ENCODE peak calls at places on chromosomes 7 and 10, in four cellular contexts. B, D, G and M are unnamed samples.

GRCh38 chr7:132601783-132602182 is 25.5 kb upstream of the PLXNA4 start:
- DNase-seq in B (no peak), D (no peak), G (no peak), M (no peak)

GRCh38 chr7:35652124-35652523 is 42.8 kb downstream of the HERPUD2 start:
- DNase-seq in B (no peak), D (no peak), G (no peak), M (no peak)

GRCh38 chr10:36994886-36995285 is 130.5 kb upstream of the ANKRD30A start:
- DNase-seq in B (no peak), D (no peak), G (no peak), M (no peak)

GRCh38 chr10:21526184-21526951 is 886 bp upstream of the SKIDA1 start:
- DNase-seq in B (peak; percentile 89), D (peak; percentile 93), G (peak; percentile 89), M (peak; percentile 93)

GRCh38 chr7:41915861-41916260 is 213.0 kb upstream of the INHBA start:
- DNase-seq in B (no peak), D (no peak), G (peak; percentile 36), M (no peak)

GRCh38 chr10:119701861-119702260 is 24.0 kb upstream of the INPP5F start:
- DNase-seq in B (no peak), D (no peak), G (peak; percentile 55), M (no peak)

GRCh38 chr7:81190997-81191747 is 272.3 kb upstream of the SEMA3C start:
- DNase-seq in B (peak; percentile 60), D (no peak), G (peak; percentile 74), M (no peak)

GRCh38 chr10:80171248-80171660 is 34.1 kb downstream of the ANXA11 start:
- DNase-seq in B (no peak), D (peak; percentile 57), G (no peak), M (peak; percentile 75)

GRCh38 chr10:69103784-69104183 is 15.9 kb downstream of the SRGN start:
- DNase-seq in B (no peak), D (no peak), G (no peak), M (no peak)

GRCh38 chr10:95741807-95742528 is 14.0 kb upstream of the ENTPD1 start:
- DNase-seq in B (no peak), D (no peak), G (peak; percentile 77), M (no peak)

DNA sequence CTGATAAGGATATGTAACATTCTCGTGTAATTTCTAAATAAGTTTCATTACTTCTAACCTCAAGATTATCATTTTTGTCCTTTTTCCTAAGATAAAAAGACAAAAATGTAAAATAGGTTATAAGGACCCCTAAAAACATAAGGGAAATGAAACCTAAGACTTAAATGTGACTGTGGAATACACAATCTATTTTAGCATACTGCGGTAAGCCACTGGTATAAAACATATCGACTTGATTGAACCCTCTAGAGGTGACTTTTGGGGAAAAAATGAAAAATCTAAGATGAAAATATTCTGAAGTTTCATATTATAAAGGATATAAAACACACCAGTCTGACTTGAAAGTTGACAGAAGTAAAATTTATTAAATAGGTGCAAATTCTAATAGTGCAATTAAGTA is 1.9 kb downstream of the NAMPT start:
- DNase-seq in B (no peak), D (no peak), G (no peak), M (no peak)
- H3K27ac ChIP-seq in B (peak overlapping the region; percentile 92), D (peak overlapping the region; percentile 24), G (no peak overlapping the region), M (peak overlapping the region; percentile 94)

DNA sequence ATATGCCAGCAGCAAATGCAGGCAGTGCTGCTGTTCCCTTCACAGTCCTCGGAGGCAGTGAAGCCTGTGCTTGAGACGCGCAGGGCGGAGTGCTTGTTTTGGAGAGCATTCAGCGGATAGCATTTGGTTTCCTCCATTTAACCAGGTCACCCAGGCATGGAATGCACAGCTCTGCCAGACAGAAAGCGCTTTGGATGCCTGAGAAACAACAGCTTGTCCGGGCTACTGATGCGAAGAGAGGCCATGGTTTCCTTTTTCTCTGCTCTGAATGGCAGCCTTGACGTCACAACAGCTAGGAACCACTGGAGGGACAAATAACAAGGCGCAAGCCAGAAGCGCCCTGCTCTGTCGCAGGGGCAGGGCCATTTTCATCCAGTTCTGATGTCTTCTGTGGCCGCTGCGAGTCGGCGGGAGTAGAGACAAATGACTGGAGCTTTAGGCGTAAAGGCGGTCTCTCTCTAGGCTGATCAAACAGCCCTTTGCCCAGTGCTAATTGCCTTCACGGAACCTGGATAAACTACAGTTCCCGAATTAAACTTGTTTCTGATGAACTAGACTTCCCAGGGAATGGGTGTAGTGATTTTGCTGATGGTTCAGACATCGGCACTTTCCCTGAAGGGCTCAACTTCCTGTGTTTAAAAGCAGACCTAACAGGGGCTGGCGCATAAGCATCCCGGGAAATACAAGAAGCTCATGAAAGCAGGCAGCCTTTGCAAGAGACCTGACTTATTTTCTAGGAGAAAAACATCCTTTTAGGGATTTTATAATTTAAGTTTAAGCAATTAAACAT is 187.6 kb upstream of the KLF14 start:
- DNase-seq in B (no peak), D (peak; percentile 79), G (peak; percentile 97), M (no peak)
- H3K4me3 ChIP-seq in B (peak overlapping the region; percentile 3), D (no peak overlapping the region), G (peak overlapping the region; percentile 8), M (no peak overlapping the region)

GRCh38 chr7:138978541-138979184 is 2.5 kb downstream of the KIAA1549 start:
- DNase-seq in B (no peak), D (no peak), G (no peak), M (no peak)

GRCh38 chr7:138981332-138982203 is at the start of gene KIAA1549:
- DNase-seq in B (peak; percentile 72), D (peak; percentile 70), G (peak; percentile 68), M (peak; percentile 86)

GRCh38 chr7:138979988-138980574 is 1.1 kb downstream of the KIAA1549 start:
- DNase-seq in B (no peak), D (no peak), G (peak; percentile 45), M (no peak)

GRCh38 chr7:138980575-138981285 is 459 bp downstream of the KIAA1549 start:
- DNase-seq in B (no peak), D (no peak), G (no peak), M (no peak)

DNA sequence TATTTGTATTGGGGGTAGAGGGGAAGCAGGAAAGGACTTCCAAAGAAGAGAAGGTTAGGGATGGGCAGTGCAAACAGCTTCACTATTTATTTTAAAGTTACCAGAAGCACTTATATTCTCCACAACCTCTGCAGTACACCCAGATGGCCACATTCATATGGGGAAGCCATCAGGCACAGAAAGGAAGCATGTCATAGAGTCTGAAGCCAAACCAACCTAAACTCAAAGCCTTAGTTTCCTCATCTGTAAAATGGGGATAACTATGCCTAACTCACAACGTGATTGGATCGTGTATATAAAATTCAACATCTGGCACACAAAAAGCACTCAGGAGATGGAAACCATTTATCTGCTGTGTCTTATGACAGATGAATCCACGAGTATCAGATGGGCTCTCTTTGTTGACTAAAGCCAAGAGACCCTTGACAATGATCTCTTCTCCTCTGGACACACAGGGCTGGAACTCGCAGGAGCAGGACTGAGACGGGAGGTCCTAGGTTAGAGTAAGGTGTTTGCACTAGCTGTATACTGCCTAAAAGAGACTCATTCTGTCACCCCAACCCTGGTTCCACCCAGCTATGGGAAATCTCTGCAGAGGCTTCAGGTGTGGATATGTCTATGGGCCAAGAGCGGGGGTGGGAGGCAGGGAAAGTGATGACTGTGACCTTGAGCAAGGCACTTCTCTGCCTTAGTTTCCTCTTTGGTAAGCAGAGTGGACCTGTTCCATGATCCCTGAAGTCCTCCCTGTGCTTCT is 1.8 kb downstream of the KIAA1549 start:
- DNase-seq in B (peak; percentile 43), D (no peak), G (no peak), M (no peak)
- H3K27ac ChIP-seq in B (no peak overlapping the region), D (no peak overlapping the region), G (no peak overlapping the region), M (no peak overlapping the region)

DNA sequence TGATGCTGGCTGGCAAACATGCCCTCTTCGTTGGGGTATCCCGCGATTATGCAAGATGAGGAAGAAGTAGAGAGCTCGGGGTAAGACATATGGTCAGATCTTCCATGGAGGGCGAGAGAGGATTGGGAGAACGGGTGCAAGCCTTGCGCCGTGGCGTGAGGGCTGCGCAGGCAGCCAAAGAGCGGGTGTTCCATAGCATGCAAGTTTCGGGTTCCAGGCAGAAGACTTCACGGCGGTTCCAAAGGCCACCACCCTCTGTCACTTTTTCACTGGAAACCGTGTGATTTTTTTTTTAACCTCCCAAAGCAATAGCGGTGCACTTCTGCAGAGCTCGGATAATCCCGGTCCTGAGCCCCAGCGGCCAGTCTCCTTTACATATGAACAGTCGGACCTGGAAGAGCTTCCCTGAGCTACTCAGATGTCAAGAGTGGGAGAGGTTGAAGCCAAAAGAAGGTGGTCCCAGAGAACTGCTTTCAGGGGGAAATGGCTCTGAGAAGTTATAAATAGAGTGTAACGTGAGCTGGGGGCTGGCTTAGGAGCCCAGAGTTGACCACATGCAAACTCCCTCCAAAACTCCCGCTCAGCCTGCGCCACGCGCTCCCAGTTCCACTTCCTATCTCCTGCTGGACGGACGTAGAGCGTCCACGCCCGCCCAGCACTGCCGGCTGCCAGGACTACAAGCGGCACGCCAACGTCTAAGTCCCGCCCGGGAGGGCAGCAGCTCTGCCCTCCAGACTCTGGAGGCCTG is at the start of gene MEOX2:
- DNase-seq in B (peak; percentile 10), D (peak; percentile 90), G (peak; percentile 31), M (peak; percentile 75)
- H3K4me3 ChIP-seq in B (peak within 1 kb of the TSS; percentile 28), D (peak within 1 kb of the TSS; percentile 43), G (peak within 1 kb of the TSS; percentile 63), M (peak within 1 kb of the TSS; percentile 54)

DNA sequence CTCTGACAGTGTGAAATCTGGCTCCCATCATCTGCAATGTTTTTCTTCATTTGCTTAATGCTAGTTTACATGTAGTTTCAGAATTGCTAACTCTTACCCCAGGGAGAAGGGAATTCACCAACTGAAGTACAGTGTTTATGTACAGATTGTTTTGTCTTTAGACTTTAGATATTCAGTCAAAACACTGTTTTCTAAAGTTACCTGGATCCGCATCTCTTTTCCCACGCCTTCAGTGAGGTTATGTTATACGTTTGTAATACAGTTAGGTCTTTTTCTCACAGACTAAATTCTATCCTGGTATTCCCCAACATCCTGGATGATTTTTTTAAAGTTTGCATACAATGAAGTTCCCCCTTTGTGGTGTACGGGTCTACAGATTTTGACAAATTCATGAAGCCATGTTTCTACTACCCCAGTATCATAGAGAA is 3.2 kb upstream of the LYZL1 start:
- DNase-seq in B (no peak), D (no peak), G (no peak), M (no peak)
- H3K27ac ChIP-seq in B (no peak overlapping the region), D (no peak overlapping the region), G (no peak overlapping the region), M (no peak overlapping the region)

DNA sequence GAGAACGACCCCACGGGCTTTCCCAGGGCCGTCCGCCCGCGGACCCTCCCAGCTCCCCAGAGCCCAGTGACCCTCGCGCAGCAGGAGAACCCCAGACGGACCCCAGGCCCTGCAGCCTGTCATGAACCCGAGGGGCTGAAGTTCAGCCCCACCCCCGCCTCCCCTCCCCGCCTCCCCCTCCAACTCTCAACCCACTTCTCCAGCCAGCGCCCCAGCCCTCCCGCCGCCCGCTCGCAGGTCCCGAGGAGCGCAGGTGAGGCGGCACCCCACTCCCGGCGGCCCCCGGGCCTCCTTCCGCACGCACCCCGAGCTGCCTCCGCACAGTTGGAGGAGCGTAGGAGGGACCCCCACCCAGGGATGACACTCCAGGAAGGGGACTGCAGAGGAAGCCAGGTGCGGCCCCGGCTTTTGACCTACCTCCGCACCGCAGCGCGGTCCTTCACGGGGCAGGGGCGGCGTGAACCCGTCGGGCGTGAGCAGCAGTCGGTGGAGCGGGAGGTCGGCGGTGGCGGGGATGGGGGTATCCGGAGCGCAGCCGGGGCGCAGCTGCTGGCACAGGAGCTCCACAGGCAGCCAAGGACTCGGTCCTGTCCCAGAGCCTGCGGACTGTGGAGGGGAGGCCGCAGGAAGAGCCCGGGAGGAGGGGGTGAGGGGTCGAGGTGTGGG is at the start of gene TMEM176A:
- DNase-seq in B (no peak), D (no peak), G (no peak), M (no peak)
- H3K4me3 ChIP-seq in B (no peak within 1 kb of the TSS), D (peak within 1 kb of the TSS; percentile 41), G (no peak within 1 kb of the TSS), M (peak within 1 kb of the TSS; percentile 59)

DNA sequence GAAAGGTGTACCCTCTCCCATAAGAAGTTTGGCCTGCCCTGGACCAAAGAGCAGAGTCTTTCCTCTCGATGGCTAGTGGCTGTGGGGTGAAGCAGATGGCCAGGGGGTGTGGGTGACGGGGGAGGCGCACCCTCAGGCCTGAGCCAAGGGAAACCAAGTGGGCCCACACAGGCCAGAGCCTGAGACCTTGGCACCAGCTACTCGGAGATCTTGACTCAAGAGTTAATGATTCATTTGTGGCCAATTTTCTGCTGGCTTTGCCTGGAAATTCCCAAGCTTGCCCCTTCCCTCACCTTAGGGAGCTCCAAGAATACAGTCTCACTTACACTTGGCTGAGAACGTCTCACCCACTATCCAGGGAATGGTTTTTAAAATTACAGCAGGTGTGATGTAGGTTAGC is 42.7 kb downstream of the ZMIZ1 start:
- DNase-seq in B (peak; percentile 85), D (no peak), G (peak; percentile 93), M (no peak)
- H3K27ac ChIP-seq in B (peak overlapping the region; percentile 91), D (peak overlapping the region; percentile 94), G (peak overlapping the region; percentile 16), M (peak overlapping the region; percentile 65)